ENCODE peak calls at places on chromosome 4, in six cellular contexts. A is foreskin fibroblast; T is CD4-positive, alpha-beta T cell; J is ovary; V is astrocyte of the spinal cord; S is A673. R is an unnamed sample.

GRCh38 chr4:186020106-186020792 is 48.7 kb upstream of the TLR3 start:
- DNase-seq in A (no peak), T (no peak), J (no peak), V (no peak), S (no peak), R (no peak)

GRCh38 chr4:81421346-81422218 is 50.1 kb downstream of the RASGEF1B start:
- DNase-seq in A (peak; percentile 4), T (no peak), J (no peak), V (peak; percentile 52), S (no peak), R (peak; percentile 56)

GRCh38 chr4:123418486-123418931 is 21.9 kb downstream of the SPRY1 start:
- DNase-seq in A (peak; percentile 94), T (no peak), J (no peak), V (peak; percentile 94), S (peak; percentile 96), R (peak; percentile 96)

GRCh38 chr4:16772366-16772850 is 126.0 kb downstream of the LDB2 start:
- DNase-seq in A (peak; percentile 30), T (no peak), J (no peak), V (peak; percentile 59), S (peak; percentile 65), R (peak; percentile 80)

GRCh38 chr4:170651786-170652185 is 562.0 kb upstream of the AADAT start:
- DNase-seq in A (peak; percentile 47), T (no peak), J (no peak), V (peak; percentile 19), S (no peak), R (peak; percentile 8)

GRCh38 chr4:179145746-179146530 is 1703.7 kb upstream of the AGA start:
- DNase-seq in A (no peak), T (no peak), J (no peak), V (peak; percentile 71), S (no peak), R (no peak)

GRCh38 chr4:42653606-42654560 is 3.0 kb downstream of the ATP8A1 start:
- DNase-seq in A (peak; percentile 6), T (no peak), J (no peak), V (peak; percentile 16), S (no peak), R (no peak)

GRCh38 chr4:10965196-10965595 is 280.6 kb upstream of the CLNK start:
- DNase-seq in A (peak; percentile 3), T (no peak), J (no peak), V (peak; percentile 75), S (no peak), R (no peak)

GRCh38 chr4:161883157-161883556 is 280.6 kb downstream of the FSTL5 start:
- DNase-seq in A (no peak), T (no peak), J (no peak), V (no peak), S (no peak), R (no peak)

GRCh38 chr4:3716876-3717235 is 49.3 kb upstream of the ADRA2C start:
- DNase-seq in A (no peak), T (no peak), J (no peak), V (no peak), S (no peak), R (no peak)

GRCh38 chr4:134365852-134366251 is 164.3 kb upstream of the PABPC4L start:
- DNase-seq in A (peak; percentile 4), T (no peak), J (no peak), V (peak; percentile 17), S (no peak), R (no peak)

GRCh38 chr4:37763164-37763444 is 63.4 kb upstream of the PGM2 start:
- DNase-seq in A (no peak), T (no peak), J (no peak), V (no peak), S (no peak), R (no peak)

GRCh38 chr4:122764808-122765189 is 32.3 kb downstream of the BBS12 start:
- DNase-seq in A (peak; percentile 88), T (no peak), J (no peak), V (peak; percentile 75), S (peak; percentile 18), R (peak; percentile 92)

GRCh38 chr4:15003891-15004700 is 1.8 kb downstream of the CPEB2 start:
- DNase-seq in A (no peak), T (peak; percentile 68), J (peak; percentile 33), V (no peak), S (peak; percentile 17), R (no peak)

GRCh38 chr4:15005474-15006115 is 3.3 kb downstream of the CPEB2 start:
- DNase-seq in A (no peak), T (no peak), J (no peak), V (peak; percentile 50), S (peak; percentile 18), R (no peak)

GRCh38 chr4:15007201-15007600 is 4.9 kb downstream of the CPEB2 start:
- DNase-seq in A (no peak), T (no peak), J (no peak), V (no peak), S (peak; percentile 72), R (no peak)

GRCh38 chr4:15004701-15005301 is 2.5 kb downstream of the CPEB2 start:
- DNase-seq in A (peak; percentile 49), T (peak; percentile 50), J (peak; percentile 81), V (peak; percentile 75), S (peak; percentile 63), R (peak; percentile 75)

GRCh38 chr4:15006416-15007024 is 4.2 kb downstream of the CPEB2 start:
- DNase-seq in A (peak; percentile 46), T (no peak), J (no peak), V (peak; percentile 55), S (peak; percentile 45), R (no peak)
- TF ChIP-seq CTCF in A (peak; percentile 23), T (peak; percentile 78), J (no peak), V (peak; percentile 44), S (peak; percentile 53), R (peak; percentile 40)

GRCh38 chr4:92012899-92013867 is 290.6 kb upstream of the GRID2 start:
- DNase-seq in A (no peak), T (no peak), J (no peak), V (no peak), S (no peak), R (no peak)
- TF ChIP-seq CTCF in A (no peak), T (no peak), J (no peak), V (peak; percentile 6), S (no peak), R (peak; percentile 0)

GRCh38 chr4:89398146-89398545 is 90.5 kb upstream of the GPRIN3 start:
- DNase-seq in A (no peak), T (no peak), J (no peak), V (no peak), S (no peak), R (no peak)
- TF ChIP-seq CTCF in A (no peak), T (no peak), J (no peak), V (no peak), S (no peak), R (no peak)

DNA sequence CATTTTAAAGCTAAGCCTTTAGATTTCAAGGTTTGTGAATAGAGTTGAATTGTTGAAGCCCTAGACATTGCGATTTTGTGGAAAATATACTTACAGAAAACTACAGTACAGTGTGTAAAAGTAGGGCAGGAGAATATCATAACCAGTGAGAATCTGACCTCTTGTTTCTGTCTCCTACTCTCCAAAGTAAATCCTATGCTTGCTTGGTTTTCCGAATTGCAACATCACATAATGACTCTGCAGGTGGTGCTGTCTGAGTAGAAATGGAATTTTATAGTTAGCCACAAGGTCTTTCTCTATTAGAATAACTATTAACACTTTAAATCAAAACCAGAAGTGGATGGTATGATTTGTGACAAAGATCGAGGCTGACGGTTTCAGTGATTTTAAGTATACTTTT is 505.6 kb downstream of the RAPGEF2 start:
- DNase-seq in A (no peak), T (no peak), J (no peak), V (peak; percentile 53), S (peak; percentile 87), R (no peak)
- TF ChIP-seq CTCF in A (no peak), T (no peak), J (no peak), V (peak; percentile 5), S (peak; percentile 56), R (no peak)

DNA sequence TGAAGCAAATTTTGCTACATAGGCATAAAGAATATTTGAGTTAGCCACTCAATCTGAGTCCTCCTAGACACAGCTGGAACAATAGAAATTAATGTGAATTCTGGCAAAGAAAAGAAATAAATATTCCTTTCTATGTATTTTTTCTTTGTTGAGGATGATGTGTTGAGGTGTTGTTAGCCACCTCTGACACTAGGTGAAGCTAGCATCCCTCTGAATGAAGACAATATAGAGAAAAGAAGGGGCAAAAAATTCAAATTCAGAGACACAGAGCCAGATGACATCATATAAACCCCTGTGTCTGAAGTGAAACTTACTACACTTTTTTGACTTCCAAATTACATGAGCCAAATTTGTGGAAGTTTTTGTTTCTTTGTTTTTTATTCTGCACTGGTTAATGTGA is 34.6 kb upstream of the TMPRSS11D start:
- DNase-seq in A (no peak), T (no peak), J (no peak), V (no peak), S (no peak), R (no peak)
- TF ChIP-seq CTCF in A (peak; percentile 45), T (no peak), J (no peak), V (peak; percentile 34), S (no peak), R (peak; percentile 18)